ENCODE peak calls at places on chromosomes 4 and X, in ten cellular contexts. V, Q, M, H, F, K, B, W, C and A are unnamed samples.

GRCh38 chr4:186557486-186557885 is 2.1 kb upstream of the MTNR1A start:
- DNase-seq in B (no peak), C (no peak), F (no peak), M (no peak), H (no peak), Q (no peak), W (no peak), K (peak), V (no peak), A (no peak)

GRCh38 chr4:26207631-26208030 is 113.2 kb upstream of the RBPJ start:
- DNase-seq in K (no peak), H (no peak), C (no peak), M (no peak), W (no peak), B (no peak), Q (no peak), F (no peak), V (no peak), A (no peak)

GRCh38 chrX:8067754-8068469 is 103.2 kb downstream of the VCX2 start:
- DNase-seq in K (peak), V (no peak), M (no peak), B (no peak), F (no peak), W (no peak), Q (no peak), C (no peak), H (no peak), A (no peak)

GRCh38 chrX:149682956-149683947 is 28.6 kb upstream of the MAGEA11 start:
- DNase-seq in V (no peak), C (no peak), Q (no peak), H (no peak), W (no peak), K (no peak), M (no peak), F (no peak), B (no peak), A (no peak)

GRCh38 chr4:142407569-142407968 is 438.5 kb downstream of the INPP4B start:
- DNase-seq in W (no peak), Q (no peak), K (no peak), H (no peak), M (no peak), V (no peak), C (no peak), B (no peak), F (no peak), A (no peak)

GRCh38 chr4:75686346-75686745 is 13.1 kb upstream of the G3BP2 start:
- DNase-seq in H (no peak), F (no peak), Q (no peak), C (no peak), B (no peak), W (no peak), K (no peak), M (no peak), V (no peak), A (no peak)

GRCh38 chr4:87912164-87913004 is 63.1 kb upstream of the SPP1 start:
- DNase-seq in K (no peak), M (no peak), F (no peak), B (no peak), H (no peak), V (no peak), Q (no peak), W (no peak), C (no peak), A (no peak)

GRCh38 chrX:125769628-125770027 is 396.5 kb downstream of the DCAF12L2 start:
- DNase-seq in F (no peak), B (no peak), K (no peak), Q (no peak), H (no peak), V (no peak), W (no peak), C (no peak), M (no peak), A (no peak)

GRCh38 chr4:165079476-165079875 is 25.8 kb downstream of the TRIM75 start:
- DNase-seq in Q (no peak), V (no peak), B (no peak), K (peak), C (peak), H (no peak), F (no peak), W (peak), M (no peak), A (no peak)

GRCh38 chr4:15436515-15436914 is 8.7 kb downstream of the C1QTNF7 start:
- DNase-seq in B (no peak), F (no peak), W (no peak), M (no peak), C (no peak), H (no peak), V (no peak), Q (no peak), K (peak), A (no peak)

GRCh38 chr4:3880595-3881120 is 114.5 kb downstream of the ADRA2C start:
- DNase-seq in M (no peak), B (peak), C (peak), Q (peak), K (peak), V (peak), W (peak), H (peak), F (peak), A (peak)

GRCh38 chr4:152100378-152101201 is 339.8 kb upstream of the GATB start:
- DNase-seq in C (no peak), W (no peak), B (no peak), M (no peak), Q (no peak), H (no peak), K (no peak), F (peak), V (no peak), A (no peak)

GRCh38 chr4:142036795-142037583 is 400.6 kb downstream of the IL15 start:
- DNase-seq in B (no peak), W (no peak), Q (no peak), K (peak), C (no peak), M (no peak), H (no peak), V (no peak), F (no peak), A (no peak)

GRCh38 chr4:10256203-10256602 is 139.6 kb upstream of the WDR1 start:
- DNase-seq in W (no peak), B (no peak), F (no peak), H (no peak), M (no peak), C (no peak), V (no peak), Q (no peak), K (no peak), A (no peak)

GRCh38 chr4:173917255-173917960 is 366.1 kb downstream of the FBXO8 start:
- DNase-seq in F (no peak), K (peak), V (no peak), M (no peak), C (no peak), W (no peak), Q (no peak), B (no peak), H (no peak), A (no peak)

GRCh38 chrX:108165349-108166111 is 74.0 kb downstream of the ATG4A start:
- DNase-seq in B (no peak), V (no peak), Q (peak), H (no peak), F (no peak), M (no peak), K (peak), W (no peak), C (no peak), A (no peak)

GRCh38 chr4:95672811-95673210 is 124.0 kb upstream of the UNC5C start:
- DNase-seq in M (no peak), K (no peak), F (no peak), C (no peak), H (no peak), B (no peak), V (no peak), Q (no peak), W (no peak), A (no peak)

GRCh38 chrX:119790977-119791436 is 423 bp downstream of the RPL39 start:
- DNase-seq in Q (no peak), K (peak), V (no peak), M (no peak), B (no peak), C (peak), F (peak), H (peak), W (peak), A (no peak)

GRCh38 chr4:74364649-74365491 is at the start of gene EREG:
- DNase-seq in V (no peak), Q (peak), H (no peak), F (no peak), W (peak), C (peak), K (peak), B (no peak), M (no peak), A (peak)

GRCh38 chr4:48445704-48446103 is 37.4 kb upstream of the SLC10A4 start:
- DNase-seq in W (no peak), M (no peak), F (no peak), V (no peak), Q (no peak), C (no peak), B (no peak), H (no peak), K (peak), A (no peak)

GRCh38 chr4:120874792-120875774 is 47.4 kb downstream of the PRDM5 start:
- DNase-seq in V (no peak), M (no peak), F (no peak), K (no peak), B (no peak), Q (peak), W (no peak), H (no peak), C (no peak), A (no peak)

GRCh38 chr4:185879666-185880312 is 67.8 kb upstream of the SORBS2 start:
- DNase-seq in K (no peak), V (no peak), H (no peak), M (no peak), C (no peak), F (no peak), B (no peak), Q (no peak), W (no peak), A (no peak)

GRCh38 chr4:26248647-26249046 is 72.2 kb upstream of the RBPJ start:
- DNase-seq in Q (no peak), V (no peak), H (no peak), W (peak), B (no peak), C (peak), F (no peak), K (peak), M (no peak), A (no peak)

GRCh38 chrX:75623535-75623934 is 100.7 kb upstream of the ZDHHC15 start:
- DNase-seq in B (no peak), W (no peak), M (no peak), C (no peak), F (no peak), V (no peak), Q (no peak), H (no peak), K (no peak), A (no peak)

GRCh38 chr4:163167333-163167626 is 590 bp upstream of the NAF1 start:
- DNase-seq in H (no peak), M (no peak), V (no peak), F (no peak), Q (no peak), W (no peak), B (no peak), C (no peak), K (peak), A (no peak)

GRCh38 chrX:38999967-39000745 is 198.9 kb downstream of the MID1IP1 start:
- DNase-seq in M (no peak), Q (no peak), K (peak), V (no peak), F (no peak), W (no peak), B (no peak), H (no peak), C (no peak), A (peak)

GRCh38 chrX:109384569-109385174 is 97.2 kb downstream of the GUCY2F start:
- DNase-seq in B (no peak), W (peak), F (no peak), Q (no peak), V (no peak), K (peak), C (peak), H (no peak), M (no peak), A (no peak)

GRCh38 chr4:167930171-167930570 is 162.2 kb upstream of the ANXA10 start:
- DNase-seq in W (no peak), F (no peak), M (no peak), Q (peak), V (no peak), H (no peak), C (no peak), B (no peak), K (no peak), A (no peak)

GRCh38 chr4:139144161-139144859 is 32.7 kb downstream of the ELF2 start:
- DNase-seq in F (no peak), K (peak), H (peak), M (no peak), V (peak), C (peak), W (peak), Q (peak), B (no peak), A (peak)

GRCh38 chr4:88737304-88738015 is 39.8 kb upstream of the NAP1L5 start:
- DNase-seq in M (no peak), V (no peak), F (no peak), B (no peak), K (peak), H (no peak), C (no peak), Q (no peak), W (no peak), A (no peak)

GRCh38 chr4:7166981-7167700 is 25.2 kb upstream of the SORCS2 start:
- DNase-seq in W (no peak), B (peak), K (no peak), H (peak), M (no peak), Q (peak), F (no peak), V (peak), C (no peak), A (no peak)

GRCh38 chr4:7168106-7168505 is 24.2 kb upstream of the SORCS2 start:
- DNase-seq in M (no peak), B (peak), K (no peak), Q (peak), V (no peak), C (no peak), H (peak), W (no peak), F (no peak), A (no peak)

GRCh38 chr4:7165874-7166201 is 26.5 kb upstream of the SORCS2 start:
- DNase-seq in K (no peak), B (no peak), C (no peak), M (no peak), H (peak), Q (no peak), W (no peak), V (peak), F (no peak), A (no peak)

GRCh38 chr4:7167706-7168105 is 24.6 kb upstream of the SORCS2 start:
- DNase-seq in K (no peak), F (no peak), Q (peak), M (no peak), V (no peak), C (no peak), B (no peak), H (no peak), W (no peak), A (no peak)

DNA sequence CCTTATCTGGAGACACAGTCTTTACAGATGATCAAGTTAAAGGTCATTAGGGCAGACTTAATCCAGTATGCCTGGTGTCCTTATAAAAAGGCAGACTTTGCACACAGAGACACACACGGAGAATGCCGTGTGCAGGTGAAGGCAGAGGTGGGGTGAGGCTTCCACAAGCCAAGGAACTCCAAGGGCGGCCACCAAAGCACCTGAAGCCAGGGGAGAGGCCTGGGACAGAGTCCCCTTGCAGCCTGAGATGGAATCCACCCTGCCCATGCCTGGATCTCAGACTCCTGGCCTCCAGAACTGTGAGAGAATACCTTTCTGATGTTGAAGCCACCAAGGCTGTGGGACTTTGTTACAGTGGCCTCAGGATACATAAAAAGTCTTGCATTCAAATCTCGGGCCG is 26.1 kb upstream of the SORCS2 start:
- DNase-seq in H (peak), M (no peak), V (peak), B (no peak), C (no peak), Q (peak), W (no peak), F (no peak), K (no peak), A (no peak)
- H3K27ac ChIP-seq in H (no peak), M (no peak), V (no peak), B (no peak), C (no peak), Q (no peak), W (no peak), F (no peak), K (no peak), A (no peak)

GRCh38 chrX:10052906-10053625 is 85.9 kb downstream of the CLDN34 start:
- DNase-seq in W (peak), K (no peak), B (peak), Q (no peak), M (no peak), H (no peak), V (no peak), F (no peak), C (peak), A (no peak)
- H3K27ac ChIP-seq in W (peak), K (no peak), B (peak), Q (no peak), M (no peak), H (peak), V (no peak), F (no peak), C (no peak), A (no peak)

GRCh38 chrX:115598556-115598955 is 37.6 kb downstream of the PLS3 start:
- DNase-seq in B (no peak), K (no peak), W (no peak), V (no peak), C (no peak), F (no peak), Q (no peak), H (no peak), M (no peak), A (no peak)
- H3K27ac ChIP-seq in B (no peak), K (no peak), W (no peak), V (peak), C (no peak), F (no peak), Q (no peak), H (peak), M (peak), A (no peak)

GRCh38 chr4:100042711-100043110 is 92.6 kb upstream of the H2AZ1 start:
- DNase-seq in F (no peak), K (peak), B (no peak), Q (no peak), V (no peak), M (no peak), H (no peak), W (no peak), C (no peak), A (no peak)

GRCh38 chr4:100041646-100042045 is 91.6 kb upstream of the H2AZ1 start:
- DNase-seq in V (no peak), K (peak), M (no peak), H (no peak), Q (no peak), F (no peak), W (no peak), C (no peak), B (no peak), A (no peak)

GRCh38 chr4:100042235-100042634 is 92.2 kb upstream of the H2AZ1 start:
- DNase-seq in V (no peak), C (no peak), Q (no peak), W (no peak), H (no peak), M (no peak), F (no peak), K (peak), B (no peak), A (no peak)
- H3K27ac ChIP-seq in V (no peak), C (no peak), Q (no peak), W (no peak), H (no peak), M (no peak), F (no peak), K (no peak), B (no peak), A (no peak)